ENCODE peak calls at places on chromosomes 1 and 21, in five cellular contexts. Y is SJSA1, R is left ventricle myocardium inferior, N is ecto neural progenitor cell, B is brain microvascular endothelial cell. A is an unnamed sample.

GRCh38 chr1:3469104-3469848 is 14.8 kb downstream of the ARHGEF16 start:
- DNase-seq in B (no peak), R (peak), N (no peak), Y (no peak), A (no peak)

GRCh38 chr1:3651939-3652537 is at the start of gene TP73:
- DNase-seq in B (no peak), Y (peak), R (no peak), N (peak), A (no peak)

GRCh38 chr1:207823880-207824566 is 72.2 kb downstream of the CD46 start:
- DNase-seq in B (peak), N (peak), Y (peak), R (peak), A (peak)

GRCh38 chr1:183385746-183386145 is 32.4 kb downstream of the NMNAT2 start:
- DNase-seq in B (peak), R (no peak), Y (no peak), N (no peak), A (no peak)

GRCh38 chr1:22665752-22666151 is 12.7 kb downstream of the C1QB start:
- DNase-seq in Y (no peak), N (peak), B (peak), R (no peak), A (no peak)

GRCh38 chr1:23634840-23635642 is 56.6 kb upstream of the RPL11 start:
- DNase-seq in N (peak), R (peak), Y (peak), B (peak), A (peak)

GRCh38 chr1:1956101-1956500 is 37.0 kb upstream of the TMEM52 start:
- DNase-seq in R (no peak), N (no peak), Y (no peak), B (no peak), A (no peak)

GRCh38 chr1:42183210-42183609 is 18.7 kb upstream of the GUCA2A start:
- DNase-seq in N (no peak), R (no peak), Y (no peak), B (no peak), A (no peak)

GRCh38 chr1:63794927-63795326 is 21.1 kb downstream of the ROR1 start:
- DNase-seq in N (no peak), B (peak), R (no peak), Y (peak), A (peak)

GRCh38 chr21:38277501-38278111 is 20.8 kb downstream of the KCNJ15 start:
- DNase-seq in R (no peak), Y (peak), B (peak), N (no peak), A (peak)

GRCh38 chr1:150066838-150067183 is 765 bp upstream of the VPS45 start:
- DNase-seq in Y (no peak), R (peak), N (peak), B (no peak), A (no peak)

GRCh38 chr1:34787461-34788420 is 5.1 kb upstream of the GJA4 start:
- DNase-seq in B (peak), Y (no peak), N (no peak), R (no peak), A (no peak)

GRCh38 chr1:194787001-194787400 is 1600.6 kb upstream of the B3GALT2 start:
- DNase-seq in Y (no peak), R (no peak), N (no peak), B (no peak), A (no peak)

GRCh38 chr1:9768983-9769382 is 54.8 kb downstream of the CLSTN1 start:
- DNase-seq in R (no peak), N (no peak), B (no peak), Y (no peak), A (no peak)

GRCh38 chr1:229153955-229154548 is 116.9 kb upstream of the RAB4A start:
- DNase-seq in B (no peak), R (no peak), N (no peak), Y (no peak), A (no peak)

A was measured in astrocyte of the cerebellum.